ENCODE peak calls at places on chromosomes 6 and 20, in eight cellular contexts. R is OCI-LY7, C is heart left ventricle, L is GM12878, B is AG04450, Y is MM.1S, V is PC-3, Q is brain microvascular endothelial cell. T is an unnamed sample.

GRCh38 chr20:36974660-36975059 is 23.2 kb upstream of the SAMHD1 start:
- DNase-seq in V (no peak), L (no peak), Y (no peak), Q (no peak), R (no peak), C (no peak), B (no peak), T (no peak)

GRCh38 chr6:42555477-42556457 is 8.1 kb upstream of the UBR2 start:
- DNase-seq in C (no peak), R (peak), Q (no peak), B (no peak), Y (peak), V (peak), L (no peak), T (no peak)

GRCh38 chr20:62766071-62766450 is 30.2 kb upstream of the MRGBP start:
- DNase-seq in C (peak), V (no peak), Q (no peak), B (no peak), L (no peak), Y (no peak), R (no peak), T (no peak)

GRCh38 chr20:54133434-54134427 is 40.1 kb downstream of the CYP24A1 start:
- DNase-seq in B (no peak), Q (no peak), R (no peak), L (no peak), V (peak), Y (no peak), C (no peak), T (peak)

GRCh38 chr6:163260111-163260895 is 154.2 kb upstream of the QKI start:
- DNase-seq in B (no peak), Q (peak), L (no peak), V (no peak), R (no peak), C (peak), Y (no peak), T (peak)

GRCh38 chr6:96907498-96907897 is 9.8 kb upstream of the NDUFAF4 start:
- DNase-seq in R (no peak), Q (peak), V (no peak), B (no peak), L (peak), Y (peak), C (no peak), T (no peak)

GRCh38 chr6:35148167-35148741 is 7.1 kb upstream of the TCP11 start:
- DNase-seq in Q (peak), C (no peak), Y (no peak), R (no peak), L (peak), B (no peak), V (peak), T (peak)

GRCh38 chr6:113853252-113853651 is 3.9 kb upstream of the MARCKS start:
- DNase-seq in L (no peak), Q (no peak), V (no peak), R (no peak), C (no peak), B (no peak), Y (no peak), T (no peak)

GRCh38 chr20:41668057-41668749 is 50.0 kb upstream of the CHD6 start:
- DNase-seq in B (no peak), V (no peak), Q (no peak), Y (no peak), C (no peak), L (no peak), R (no peak), T (no peak)

GRCh38 chr6:106870824-106871300 is 103.7 kb downstream of the CD24 start:
- DNase-seq in L (no peak), Y (no peak), Q (no peak), V (peak), C (no peak), R (no peak), B (no peak), T (no peak)

GRCh38 chr6:109183109-109183508 is 87.8 kb downstream of the CEP57L1 start:
- DNase-seq in B (no peak), L (no peak), C (no peak), V (peak), Q (no peak), R (peak), Y (no peak), T (no peak)

GRCh38 chr6:88165087-88165876 is 865 bp downstream of the CNR1 start:
- DNase-seq in V (no peak), L (no peak), B (no peak), R (no peak), C (no peak), Y (no peak), Q (no peak), T (no peak)

GRCh38 chr6:131258816-131259476 is 123.7 kb downstream of the AKAP7 start:
- DNase-seq in V (peak), Q (no peak), B (no peak), C (no peak), L (no peak), Y (no peak), R (no peak), T (no peak)

GRCh38 chr20:38550274-38550673 is 30.7 kb upstream of the ADIG start:
- DNase-seq in R (peak), Y (peak), B (no peak), V (peak), C (no peak), Q (no peak), L (no peak), T (no peak)

GRCh38 chr20:47786763-47787107 is 1.5 kb upstream of the SULF2 start:
- DNase-seq in C (no peak), Q (no peak), V (no peak), R (no peak), Y (no peak), L (no peak), B (no peak), T (no peak)

GRCh38 chr6:50272611-50273010 is 222.9 kb upstream of the DEFB112 start:
- DNase-seq in L (no peak), R (no peak), Q (no peak), V (peak), C (no peak), Y (no peak), B (no peak), T (no peak)

GRCh38 chr6:150004101-150004782 is 21.1 kb downstream of the RAET1L start:
- DNase-seq in L (no peak), B (no peak), Q (no peak), C (no peak), Y (peak), R (peak), V (no peak), T (no peak)

GRCh38 chr6:150072201-150072600 is 3.3 kb upstream of the ULBP3 start:
- DNase-seq in Y (peak), C (peak), R (peak), L (no peak), B (no peak), V (peak), Q (peak), T (peak)

GRCh38 chr6:129432738-129433137 is 277.2 kb downstream of the ARHGAP18 start:
- DNase-seq in B (no peak), V (peak), Q (no peak), L (no peak), C (no peak), Y (no peak), R (no peak), T (no peak)

GRCh38 chr6:3119040-3119723 is 671 bp downstream of the BPHL start:
- DNase-seq in V (peak), R (no peak), B (no peak), Q (peak), C (no peak), Y (peak), L (no peak), T (no peak)

GRCh38 chr6:170182093-170182780 is 108.6 kb downstream of the DLL1 start:
- DNase-seq in B (no peak), L (no peak), R (no peak), Y (no peak), V (no peak), Q (no peak), C (no peak), T (no peak)

GRCh38 chr6:117237561-117237960 is 27.8 kb upstream of the VGLL2 start:
- DNase-seq in Q (peak), R (no peak), L (no peak), C (no peak), B (no peak), V (peak), Y (no peak), T (no peak)

GRCh38 chr6:118524686-118525085 is 23.4 kb upstream of the PLN start:
- DNase-seq in Q (no peak), R (no peak), Y (no peak), B (no peak), L (no peak), C (no peak), V (no peak), T (no peak)

GRCh38 chr6:23202207-23202606 is 632.8 kb downstream of the HDGFL1 start:
- DNase-seq in C (no peak), V (no peak), B (no peak), Q (no peak), Y (no peak), L (no peak), R (no peak), T (no peak)

GRCh38 chr20:21622097-21622496 is 83.4 kb upstream of the PAX1 start:
- DNase-seq in Y (no peak), C (no peak), Q (no peak), R (no peak), V (peak), L (no peak), B (no peak), T (no peak)

GRCh38 chr6:141482773-141483172 is 650.0 kb upstream of the GJE1 start:
- DNase-seq in R (peak), Y (no peak), L (no peak), C (no peak), Q (peak), V (no peak), B (no peak), T (no peak)

GRCh38 chr6:105808571-105808970 is 277.6 kb upstream of the PRDM1 start:
- DNase-seq in R (no peak), L (no peak), B (no peak), Q (no peak), C (no peak), Y (no peak), V (no peak), T (no peak)

GRCh38 chr6:34027445-34027936 is 118.4 kb downstream of the GRM4 start:
- DNase-seq in R (peak), Q (no peak), B (no peak), L (no peak), V (peak), C (peak), Y (peak), T (peak)

GRCh38 chr20:34431168-34431567 is 68.1 kb downstream of the ITCH start:
- DNase-seq in Q (no peak), B (no peak), L (no peak), R (no peak), V (no peak), Y (no peak), C (no peak), T (no peak)

GRCh38 chr6:111972714-111973678 is 80.9 kb upstream of the CCN6 start:
- DNase-seq in C (peak), R (no peak), V (peak), Y (no peak), L (no peak), B (peak), Q (peak), T (peak)

GRCh38 chr6:150176152-150176551 is 33.3 kb downstream of the PPP1R14C start:
- DNase-seq in L (no peak), Y (no peak), Q (no peak), V (no peak), R (no peak), B (no peak), C (peak), T (peak)

GRCh38 chr20:36585410-36586125 is 12.2 kb downstream of the TGIF2 start:
- DNase-seq in C (no peak), B (no peak), Q (no peak), L (no peak), Y (no peak), V (peak), R (no peak), T (no peak)

GRCh38 chr6:28245206-28245941 is 6.7 kb downstream of the ZKSCAN4 start:
- DNase-seq in C (no peak), V (no peak), Q (no peak), B (no peak), Y (no peak), L (no peak), R (no peak), T (no peak)

GRCh38 chr6:1952726-1953360 is 292.6 kb downstream of the GMDS start:
- DNase-seq in B (peak), V (peak), R (no peak), C (no peak), Y (no peak), L (no peak), Q (peak), T (no peak)

GRCh38 chr6:52420668-52421358 is 671 bp downstream of the EFHC1 start:
- DNase-seq in L (no peak), B (no peak), C (no peak), Y (no peak), Q (peak), R (no peak), V (peak), T (peak)

GRCh38 chr20:37839432-37839827 is 63.5 kb upstream of the VSTM2L start:
- DNase-seq in C (no peak), Q (no peak), V (no peak), R (no peak), B (no peak), L (no peak), Y (no peak), T (no peak)

GRCh38 chr6:31614674-31615578 is at the start of gene AIF1:
- DNase-seq in B (no peak), Q (no peak), Y (no peak), C (no peak), R (no peak), V (no peak), L (no peak), T (no peak)
- H3K4me3 ChIP-seq in B (no peak), Q (no peak), Y (no peak), C (peak), R (peak), V (no peak), L (peak), T (no peak)

GRCh38 chr6:89829591-89830384 is at the start of gene CASP8AP2:
- DNase-seq in B (peak), Y (peak), L (peak), C (peak), Q (peak), R (peak), V (peak), T (peak)
- H3K27ac ChIP-seq in B (peak), Y (peak), L (peak), C (peak), Q (peak), R (peak), V (peak), T (peak)

GRCh38 chr6:89387516-89388222 is 24.4 kb downstream of the RRAGD start:
- DNase-seq in Y (peak), V (no peak), B (no peak), R (peak), L (peak), C (no peak), Q (no peak), T (no peak)
- H3K4me3 ChIP-seq in Y (no peak), V (no peak), B (no peak), R (peak), L (peak), C (no peak), Q (no peak), T (no peak)

DNA sequence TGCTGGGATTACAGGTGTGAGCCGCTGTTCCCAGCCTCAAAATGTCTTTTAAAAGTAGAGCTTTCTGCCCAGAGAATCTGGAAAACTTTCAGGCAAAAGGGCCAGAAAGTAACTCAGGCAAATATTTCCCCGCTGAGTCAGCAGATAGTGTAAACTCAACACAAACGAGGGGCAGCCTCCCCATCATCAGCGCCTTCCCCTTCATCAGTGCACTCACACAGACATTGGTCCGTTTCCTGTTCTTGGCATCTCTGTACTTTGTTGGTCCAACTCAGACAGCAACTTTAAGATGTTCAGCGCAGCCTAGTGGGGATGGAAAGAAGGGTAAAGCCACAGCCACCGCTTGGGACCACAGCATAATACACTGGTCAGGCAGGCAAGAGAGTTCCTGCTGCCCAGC is 69.5 kb downstream of the CSE1L start:
- DNase-seq in L (no peak), Y (no peak), C (no peak), B (peak), R (no peak), Q (peak), V (no peak), T (no peak)
- H3K27ac ChIP-seq in L (no peak), Y (no peak), C (no peak), B (peak), R (no peak), Q (no peak), V (no peak), T (no peak)

DNA sequence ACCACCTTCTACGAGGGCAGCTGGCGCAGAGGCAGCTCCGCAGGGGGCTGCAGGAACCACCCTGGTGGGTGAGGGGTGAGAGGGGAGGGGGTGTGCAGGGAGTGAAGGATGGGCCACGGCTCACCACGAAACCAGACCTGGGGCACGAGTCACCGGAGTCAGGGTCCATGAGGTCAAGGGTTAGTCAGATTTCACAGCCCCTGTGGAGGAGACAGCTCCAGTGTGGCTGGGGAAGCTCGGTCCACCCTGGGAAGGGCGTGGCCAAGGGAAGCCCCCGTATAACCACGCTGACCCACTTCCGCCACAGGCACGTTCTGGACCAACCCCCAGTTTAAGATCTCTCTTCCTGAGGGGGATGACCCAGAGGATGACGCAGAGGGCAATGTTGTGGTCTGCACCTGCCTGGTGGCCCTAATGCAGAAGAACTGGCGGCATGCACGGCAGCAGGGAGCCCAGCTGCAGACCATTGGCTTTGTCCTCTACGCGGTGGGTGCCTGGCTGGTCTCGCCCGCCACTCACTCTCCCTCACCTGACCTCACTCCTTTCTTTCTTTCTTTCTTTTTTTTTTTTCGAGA is 18.4 kb downstream of the CAPN11 start:
- DNase-seq in R (no peak), Q (no peak), Y (no peak), V (no peak), B (no peak), L (peak), C (no peak), T (no peak)
- H3K4me3 ChIP-seq in R (no peak), Q (no peak), Y (no peak), V (no peak), B (no peak), L (peak), C (no peak), T (no peak)

GRCh38 chr20:11140359-11140758 is 466.6 kb upstream of the JAG1 start:
- DNase-seq in B (peak), Q (peak), L (no peak), C (no peak), V (peak), R (no peak), Y (no peak), T (no peak)
- H3K27ac ChIP-seq in B (no peak), Q (peak), L (no peak), C (no peak), V (peak), R (no peak), Y (no peak), T (no peak)

DNA sequence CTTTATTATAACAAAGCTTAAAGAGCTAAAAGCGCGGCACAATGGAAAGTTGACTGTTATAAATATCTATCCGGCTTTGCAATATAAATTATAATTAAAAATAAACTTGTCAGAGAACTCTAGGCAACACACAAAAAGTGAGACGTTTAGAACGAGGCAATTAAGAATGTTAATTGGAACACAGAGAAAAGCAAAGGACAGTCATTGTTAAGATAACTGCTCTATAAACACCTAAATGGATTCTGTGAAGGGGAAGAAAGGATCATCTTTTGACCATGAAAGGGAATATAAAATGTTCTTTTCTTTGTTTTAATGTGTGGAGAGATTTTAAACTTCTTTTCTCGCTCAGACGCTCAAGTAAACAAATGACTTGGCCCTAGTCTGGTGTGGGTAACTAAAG is 9.2 kb upstream of the SALL4 start:
- DNase-seq in C (no peak), L (no peak), R (no peak), Y (no peak), Q (no peak), B (no peak), V (no peak), T (no peak)
- H3K4me3 ChIP-seq in C (no peak), L (no peak), R (no peak), Y (no peak), Q (no peak), B (no peak), V (no peak), T (no peak)

T was measured in thyroid gland.